ENCODE peak calls at places on chromosomes 11 and 22, in seven cellular contexts. D is EH, K is endothelial cell of umbilical vein, V is HTR-8/SVneo, E is amniotic stem cell, T is NAMALWA, B is GM06990. L is an unnamed sample.

GRCh38 chr11:125625225-125625593 is 246 bp downstream of the CHEK1 start:
- DNase-seq in D (no peak), K (no peak), V (no peak), E (no peak), T (no peak), B (no peak), L (no peak)

GRCh38 chr11:88827018-88827676 is 238.6 kb downstream of the GRM5 start:
- DNase-seq in D (no peak), K (no peak), V (no peak), E (no peak), T (no peak), B (no peak), L (no peak)

GRCh38 chr11:32466279-32466915 is 31.1 kb upstream of the WT1 start:
- DNase-seq in D (no peak), K (no peak), V (no peak), E (no peak), T (no peak), B (no peak), L (no peak)

GRCh38 chr22:28296452-28296851 is 377.4 kb upstream of the PITPNB start:
- DNase-seq in D (no peak), K (no peak), V (no peak), E (no peak), T (no peak), B (no peak), L (no peak)

GRCh38 chr22:31093956-31094622 is 13.0 kb downstream of the SMTN start:
- DNase-seq in D (no peak), K (no peak), V (no peak), E (no peak), T (no peak), B (no peak), L (no peak)

GRCh38 chr11:48900131-48900800 is 83.4 kb downstream of the TRIM51G start:
- DNase-seq in D (no peak), K (no peak), V (no peak), E (no peak), T (no peak), B (no peak), L (no peak)

GRCh38 chr11:133082851-133083488 is 449.3 kb downstream of the OPCML start:
- DNase-seq in D (peak; percentile 65), K (peak; percentile 45), V (peak; percentile 23), E (no peak), T (peak; percentile 39), B (peak; percentile 71), L (peak; percentile 80)

GRCh38 chr22:38570841-38571364 is 920 bp upstream of the DMC1 start:
- DNase-seq in D (no peak), K (no peak), V (no peak), E (no peak), T (peak; percentile 75), B (no peak), L (peak; percentile 23)

GRCh38 chr11:9153651-9154050 is 62.3 kb upstream of the SCUBE2 start:
- DNase-seq in D (no peak), K (no peak), V (no peak), E (no peak), T (no peak), B (no peak), L (no peak)

GRCh38 chr11:17504330-17505107 is 27.9 kb upstream of the ABCC8 start:
- DNase-seq in D (peak; percentile 68), K (peak; percentile 60), V (peak; percentile 75), E (peak; percentile 47), T (peak; percentile 77), B (peak; percentile 59), L (peak; percentile 80)

GRCh38 chr22:48135641-48136040 is 1373.2 kb downstream of the TBC1D22A start:
- DNase-seq in D (no peak), K (no peak), V (no peak), E (no peak), T (no peak), B (no peak), L (no peak)

GRCh38 chr22:29026579-29026978 is 35.1 kb downstream of the C22orf31 start:
- DNase-seq in D (no peak), K (no peak), V (no peak), E (no peak), T (no peak), B (no peak), L (no peak)

GRCh38 chr22:42461511-42461910 is 29.3 kb upstream of the NFAM1 start:
- DNase-seq in D (no peak), K (no peak), V (no peak), E (no peak), T (no peak), B (no peak), L (no peak)

L was measured in germinal center.